ENCODE peak calls at places on chromosomes 1 and 21, in four cellular contexts. L, E, U and C are unnamed samples.
A peak's percentile ranks its signal among the peaks of the same experiment; 100 is the strongest.

GRCh38 chr21:19941626-19942025 is 1056.6 kb upstream of the NCAM2 start:
- DNase-seq in L (no peak), U (no peak), E (no peak), C (no peak)

GRCh38 chr21:29018540-29018939 is 609 bp downstream of the RWDD2B start:
- DNase-seq in U (no peak), L (no peak), E (no peak), C (no peak)

GRCh38 chr1:93179886-93180722 is at the start of gene TMED5:
- DNase-seq in E (peak; percentile 98), U (peak; percentile 89), L (peak; percentile 96), C (peak; percentile 90)

GRCh38 chr21:32414579-32415358 is 2.3 kb downstream of the EVA1C start:
- DNase-seq in L (no peak), U (no peak), E (peak; percentile 63), C (no peak)

GRCh38 chr1:167617100-167617949 is 12.7 kb upstream of the RCSD1 start:
- DNase-seq in E (peak; percentile 7), U (no peak), L (no peak), C (no peak)

GRCh38 chr1:153565529-153566374 is at the start of gene S100A2:
- DNase-seq in U (peak; percentile 72), E (peak; percentile 97), L (peak; percentile 87), C (peak; percentile 85)

GRCh38 chr1:54973205-54973921 is 7.1 kb upstream of the TMEM61 start:
- DNase-seq in U (no peak), L (no peak), E (peak; percentile 21), C (no peak)

GRCh38 chr1:186948542-186948941 is 119.8 kb downstream of the PLA2G4A start:
- DNase-seq in E (no peak), L (no peak), U (no peak), C (no peak)

GRCh38 chr1:21072721-21073120 is 104.0 kb downstream of the EIF4G3 start:
- DNase-seq in U (no peak), L (no peak), E (peak; percentile 82), C (peak; percentile 55)

GRCh38 chr21:24420694-24421093 is 1186.6 kb downstream of the MRPL39 start:
- DNase-seq in L (no peak), E (no peak), U (no peak), C (no peak)

GRCh38 chr1:201713093-201713810 is 115.7 kb upstream of the IPO9 start:
- DNase-seq in U (peak; percentile 91), L (peak; percentile 97), E (peak; percentile 99), C (peak; percentile 92)

GRCh38 chr21:42513151-42513984 is at the start of gene SLC37A1:
- DNase-seq in L (no peak), U (no peak), E (no peak), C (no peak)

GRCh38 chr1:153474349-153474748 is 13.9 kb upstream of the S100A7 start:
- DNase-seq in U (no peak), E (no peak), L (no peak), C (no peak)

GRCh38 chr1:167065481-167065880 is 24.7 kb downstream of the GPA33 start:
- DNase-seq in L (no peak), U (no peak), E (no peak), C (no peak)

GRCh38 chr1:74523873-74524480 is 11.6 kb upstream of the LRRC53 start:
- DNase-seq in U (no peak), L (no peak), E (no peak), C (no peak)

GRCh38 chr21:44643911-44644310 is 2.3 kb upstream of the KRTAP10-11 start:
- DNase-seq in U (no peak), E (no peak), L (no peak), C (no peak)

GRCh38 chr1:110067957-110068645 is 2.4 kb downstream of the ALX3 start:
- DNase-seq in L (no peak), E (no peak), U (no peak), C (no peak)

GRCh38 chr1:118294817-118295486 is 109.9 kb upstream of the SPAG17 start:
- DNase-seq in E (no peak), L (no peak), U (no peak), C (no peak)

GRCh38 chr1:199122532-199123311 is 483.9 kb downstream of the PTPRC start:
- DNase-seq in U (no peak), L (peak; percentile 18), E (peak; percentile 74), C (peak; percentile 86)

GRCh38 chr1:182586380-182586779 is 2.7 kb downstream of the RNASEL start:
- DNase-seq in E (no peak), U (no peak), L (no peak), C (no peak)

GRCh38 chr1:68232354-68233148 is at the start of gene WLS:
- DNase-seq in U (peak; percentile 49), E (peak; percentile 80), L (peak; percentile 55), C (no peak)

GRCh38 chr21:44090332-44090731 is 16.9 kb upstream of the PWP2 start:
- DNase-seq in L (no peak), E (no peak), U (no peak), C (no peak)

GRCh38 chr1:6869002-6869380 is 83.7 kb downstream of the CAMTA1 start:
- DNase-seq in L (no peak), E (no peak), U (no peak), C (no peak)

DNA sequence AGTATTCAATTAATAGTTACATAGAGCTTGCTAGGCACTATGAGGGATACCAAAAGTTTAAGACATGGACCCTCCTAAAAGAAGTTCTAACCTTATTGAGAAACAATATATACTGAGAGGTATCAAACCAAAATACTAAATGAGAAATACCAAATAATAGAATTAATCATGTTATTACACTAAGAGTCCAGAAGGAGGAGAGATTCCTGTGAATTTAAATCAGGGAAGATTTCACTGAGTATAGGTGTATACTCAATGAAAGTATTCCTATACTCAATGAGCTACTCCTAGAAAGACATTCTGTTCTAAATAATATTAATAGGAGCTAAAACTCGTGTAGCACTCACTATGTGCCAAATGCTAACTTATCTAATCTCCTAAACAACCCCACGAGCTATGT is 9.4 kb downstream of the CR1L start:
- DNase-seq in U (no peak), L (no peak), E (peak; percentile 4), C (no peak)
- TF ChIP-seq CTCF in U (no peak), L (no peak), E (peak; percentile 38), C (peak; percentile 30)

GRCh38 chr1:235207202-235207565 is 46.1 kb upstream of the RBM34 start:
- DNase-seq in L (peak; percentile 9), E (no peak), U (no peak), C (no peak)
- H3K4me3 ChIP-seq in L (no peak overlapping the region), E (no peak overlapping the region), U (no peak overlapping the region), C (no peak overlapping the region)

GRCh38 chr1:117061986-117062415 is 1.9 kb downstream of the TTF2 start:
- DNase-seq in E (peak; percentile 88), L (peak; percentile 85), U (no peak), C (no peak)

GRCh38 chr1:117059334-117059677 is 820 bp upstream of the TTF2 start:
- DNase-seq in L (no peak), U (no peak), E (no peak), C (no peak)

GRCh38 chr1:117058810-117059209 is 1.3 kb upstream of the TTF2 start:
- DNase-seq in L (no peak), U (no peak), E (no peak), C (no peak)

GRCh38 chr1:117060441-117061317 is 553 bp downstream of the TTF2 start:
- DNase-seq in E (peak; percentile 34), L (no peak), U (no peak), C (no peak)

GRCh38 chr1:117059678-117060440 is at the start of gene TTF2:
- DNase-seq in E (peak; percentile 98), U (peak; percentile 98), L (peak; percentile 99), C (peak; percentile 99)
- TF ChIP-seq CTCF in E (no peak), U (peak; percentile 31), L (no peak), C (peak; percentile 7)

GRCh38 chr1:169816617-169817016 is 21.9 kb upstream of the METTL18 start:
- DNase-seq in L (no peak), E (no peak), U (no peak), C (no peak)

GRCh38 chr1:169809370-169810095 is 14.8 kb upstream of the METTL18 start:
- DNase-seq in E (peak; percentile 35), U (peak; percentile 12), L (peak; percentile 27), C (no peak)

GRCh38 chr1:169812131-169812530 is 17.4 kb upstream of the METTL18 start:
- DNase-seq in U (no peak), L (no peak), E (no peak), C (no peak)

GRCh38 chr1:169814265-169814664 is 19.6 kb upstream of the METTL18 start:
- DNase-seq in U (no peak), L (no peak), E (no peak), C (no peak)
- H3K4me3 ChIP-seq in U (no peak overlapping the region), L (no peak overlapping the region), E (no peak overlapping the region), C (no peak overlapping the region)

GRCh38 chr1:17757426-17757825 is 2.3 kb downstream of the ACTL8 start:
- DNase-seq in U (no peak), E (no peak), L (no peak), C (no peak)

GRCh38 chr1:17752356-17752755 is 2.8 kb upstream of the ACTL8 start:
- DNase-seq in L (no peak), E (no peak), U (no peak), C (no peak)

GRCh38 chr1:17759114-17759513 is 4.0 kb downstream of the ACTL8 start:
- DNase-seq in U (peak; percentile 20), L (no peak), E (no peak), C (no peak)

DNA sequence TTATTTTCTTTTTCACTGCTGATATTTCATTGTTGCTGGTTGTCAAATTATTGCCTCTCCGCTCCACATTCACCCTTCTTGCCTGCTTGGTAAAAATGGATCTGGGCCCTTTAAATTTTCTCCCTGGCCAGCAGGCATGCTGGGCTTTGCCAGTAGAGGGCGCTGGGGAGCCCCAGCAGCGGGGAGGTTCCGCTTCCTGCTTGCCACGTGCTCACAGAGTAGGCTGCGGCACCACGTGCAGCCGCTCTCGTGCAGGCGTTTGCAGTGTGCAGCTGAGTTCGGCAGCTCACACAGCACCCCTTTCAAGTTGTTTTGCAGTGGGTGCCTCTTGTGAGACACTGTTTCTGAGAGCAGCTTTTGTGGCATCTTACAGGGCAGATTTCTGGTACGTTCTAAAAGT is at the start of gene ACTL8:
- DNase-seq in E (no peak), L (no peak), U (no peak), C (no peak)
- TF ChIP-seq CTCF in E (peak; percentile 18), L (peak; percentile 15), U (peak; percentile 68), C (peak; percentile 31)

GRCh38 chr1:241533375-241534115 is 1.4 kb downstream of the KMO start:
- DNase-seq in E (no peak), L (no peak), U (no peak), C (no peak)
- H3K4me3 ChIP-seq in E (no peak overlapping the region), L (no peak overlapping the region), U (no peak overlapping the region), C (no peak overlapping the region)

GRCh38 chr1:41423511-41424191 is 60.8 kb downstream of the EDN2 start:
- DNase-seq in E (no peak), L (no peak), U (no peak), C (no peak)
- TF ChIP-seq CTCF in E (no peak), L (peak; percentile 9), U (peak; percentile 31), C (peak; percentile 46)